ENCODE peak calls at places on chromosomes 11 and 22, in seven cellular contexts. D is upper lobe of left lung, L is sigmoid colon, U is mucosa of descending colon, G is left lung, V is stomach, Q is mesendoderm. I is an unnamed sample.
A peak's percentile ranks its signal among the peaks of the same experiment; 100 is the strongest.

GRCh38 chr11:17734986-17735822 is 623 bp downstream of the KCNC1 start:
- DNase-seq in V (peak; percentile 72), U (no peak), G (peak; percentile 46), Q (peak; percentile 82), L (peak; percentile 77), D (peak; percentile 50), I (no peak)

GRCh38 chr22:22061085-22062077 is 78.8 kb upstream of the TOP3B start:
- DNase-seq in L (peak; percentile 78), G (no peak), D (peak; percentile 23), Q (no peak), U (no peak), V (no peak), I (no peak)

GRCh38 chr11:34105957-34106504 is 602 bp downstream of the NAT10 start:
- DNase-seq in Q (peak; percentile 16), L (no peak), V (no peak), D (no peak), U (no peak), G (no peak), I (no peak)

GRCh38 chr11:117794772-117795629 is 2.0 kb downstream of the DSCAML1 start:
- DNase-seq in L (no peak), G (no peak), Q (peak; percentile 9), V (no peak), U (no peak), D (no peak), I (no peak)

GRCh38 chr22:46293591-46294260 is 2.9 kb upstream of the GTSE1 start:
- DNase-seq in D (peak; percentile 60), V (no peak), Q (no peak), U (no peak), L (peak; percentile 82), G (peak; percentile 75), I (no peak)

GRCh38 chr11:74380746-74381439 is 17.3 kb downstream of the PGM2L1 start:
- DNase-seq in V (peak; percentile 57), G (no peak), Q (no peak), L (no peak), D (peak; percentile 31), U (no peak), I (no peak)

GRCh38 chr11:30889116-30889765 is 303.1 kb upstream of the MPPED2 start:
- DNase-seq in L (no peak), U (no peak), V (no peak), Q (peak; percentile 2), G (no peak), D (no peak), I (no peak)

GRCh38 chr11:67006029-67006884 is 16.7 kb upstream of the SYT12 start:
- DNase-seq in V (no peak), D (no peak), L (no peak), G (no peak), U (no peak), Q (peak; percentile 86), I (no peak)

GRCh38 chr11:104105155-104105554 is 58.8 kb downstream of the PDGFD start:
- DNase-seq in U (no peak), Q (no peak), V (no peak), G (no peak), L (no peak), D (no peak), I (no peak)
- H3K4me1 ChIP-seq in U (no peaks in the 10 kb centered on the region), Q (no peaks in the 10 kb centered on the region), V (peaks cover 17% of the 10 kb centered on the region), G (no peaks in the 10 kb centered on the region), L (no peaks in the 10 kb centered on the region), D (no peaks in the 10 kb centered on the region), I (peaks cover 36% of the 10 kb centered on the region)

GRCh38 chr11:126339073-126339865 is 16.2 kb upstream of the ST3GAL4 start:
- DNase-seq in U (peak; percentile 10), Q (no peak), D (no peak), L (peak; percentile 50), V (no peak), G (no peak), I (no peak)
- H3K4me1 ChIP-seq in U (no peaks in the 10 kb centered on the region), Q (no peaks in the 10 kb centered on the region), D (peaks cover 21% of the 10 kb centered on the region), L (no peaks in the 10 kb centered on the region), V (peaks cover 20% of the 10 kb centered on the region), G (peaks cover 15% of the 10 kb centered on the region), I (no peaks in the 10 kb centered on the region)

GRCh38 chr22:24507742-24508141 is 12.6 kb downstream of the UPB1 start:
- DNase-seq in V (no peak), U (no peak), G (no peak), L (no peak), D (no peak), Q (no peak), I (no peak)
- H3K4me1 ChIP-seq in V (peaks cover 45% of the 10 kb centered on the region), U (peaks cover 15% of the 10 kb centered on the region), G (peaks cover 24% of the 10 kb centered on the region), L (no peaks in the 10 kb centered on the region), D (peaks cover 55% of the 10 kb centered on the region), Q (peaks cover 3% of the 10 kb centered on the region), I (peaks cover 5% of the 10 kb centered on the region)

GRCh38 chr11:126533560-126533959 is 178.1 kb downstream of the ST3GAL4 start:
- DNase-seq in D (no peak), G (no peak), Q (no peak), U (no peak), V (no peak), L (no peak), I (no peak)

GRCh38 chr11:126528075-126528474 is 172.6 kb downstream of the ST3GAL4 start:
- DNase-seq in U (no peak), D (no peak), Q (no peak), V (no peak), L (peak; percentile 43), G (no peak), I (no peak)

GRCh38 chr11:126526471-126526870 is 171.0 kb downstream of the ST3GAL4 start:
- DNase-seq in V (no peak), D (no peak), U (no peak), L (peak; percentile 40), Q (no peak), G (no peak), I (no peak)

GRCh38 chr11:126530416-126530815 is 174.9 kb downstream of the ST3GAL4 start:
- DNase-seq in G (no peak), D (no peak), V (no peak), L (no peak), Q (no peak), U (no peak), I (no peak)

DNA sequence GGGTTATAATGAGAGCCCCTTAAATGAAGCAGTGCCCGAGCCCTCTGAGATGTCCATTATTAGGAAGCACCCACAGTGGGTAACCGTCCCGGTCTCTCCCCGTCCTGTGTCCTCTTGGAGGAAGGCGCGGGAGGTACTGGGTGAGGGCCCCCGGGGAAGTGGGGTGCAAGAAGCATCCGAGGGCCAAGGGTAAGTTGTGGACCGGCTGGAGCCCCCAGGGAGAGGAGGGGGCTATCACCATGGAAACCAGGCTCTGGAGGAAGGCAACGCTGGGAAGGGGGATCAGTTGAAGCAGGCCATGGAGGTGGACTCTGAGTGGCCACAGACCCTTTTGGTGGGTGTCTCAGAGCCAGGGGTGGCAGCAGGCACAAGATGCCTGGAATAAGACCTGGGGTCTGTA is 173.6 kb downstream of the ST3GAL4 start:
- DNase-seq in Q (no peak), U (no peak), V (no peak), G (no peak), D (no peak), L (peak; percentile 59), I (no peak)
- H3K4me1 ChIP-seq in Q (no peaks in the 10 kb centered on the region), U (no peaks in the 10 kb centered on the region), V (no peaks in the 10 kb centered on the region), G (no peaks in the 10 kb centered on the region), D (no peaks in the 10 kb centered on the region), L (no peaks in the 10 kb centered on the region), I (no peaks in the 10 kb centered on the region)